ENCODE peak calls at places on chromosome 18, in six cellular contexts. One of them, this sample, is unnamed.

GRCh38 chr18:48203961-48204666 is 205.1 kb downstream of the ZBTB7C start:
- DNase-seq in body of pancreas: no peak
- DNase-seq in neuronal stem cell: no peak
- DNase-seq in spleen: no peak
- DNase-seq in CD8-positive, alpha-beta T cell: no peak
- DNase-seq in CD4-positive, CD25-positive, alpha-beta regulatory T cell: no peak
- DNase-seq in this sample: peak; percentile 44

GRCh38 chr18:22601481-22601880 is 183.8 kb upstream of the CTAGE1 start:
- DNase-seq in CD8-positive, alpha-beta T cell: no peak
- DNase-seq in CD4-positive, CD25-positive, alpha-beta regulatory T cell: no peak
- DNase-seq in body of pancreas: no peak
- DNase-seq in spleen: no peak
- DNase-seq in neuronal stem cell: no peak
- DNase-seq in this sample: no peak

GRCh38 chr18:39596891-39597290 is 2031.3 kb upstream of the CELF4 start:
- DNase-seq in body of pancreas: no peak
- DNase-seq in neuronal stem cell: no peak
- DNase-seq in CD4-positive, CD25-positive, alpha-beta regulatory T cell: no peak
- DNase-seq in CD8-positive, alpha-beta T cell: no peak
- DNase-seq in spleen: no peak
- DNase-seq in this sample: peak; percentile 16

GRCh38 chr18:42892181-42892580 is 223.3 kb downstream of the RIT2 start:
- DNase-seq in CD4-positive, CD25-positive, alpha-beta regulatory T cell: no peak
- DNase-seq in body of pancreas: no peak
- DNase-seq in neuronal stem cell: no peak
- DNase-seq in CD8-positive, alpha-beta T cell: no peak
- DNase-seq in spleen: no peak
- DNase-seq in this sample: no peak

GRCh38 chr18:41096504-41096903 is 858.5 kb upstream of the PIK3C3 start:
- DNase-seq in spleen: no peak
- DNase-seq in CD4-positive, CD25-positive, alpha-beta regulatory T cell: no peak
- DNase-seq in neuronal stem cell: peak; percentile 2
- DNase-seq in CD8-positive, alpha-beta T cell: no peak
- DNase-seq in body of pancreas: no peak
- DNase-seq in this sample: no peak

GRCh38 chr18:6207119-6207518 is 207.6 kb downstream of the L3MBTL4 start:
- DNase-seq in CD8-positive, alpha-beta T cell: no peak
- DNase-seq in neuronal stem cell: no peak
- DNase-seq in body of pancreas: no peak
- DNase-seq in spleen: no peak
- DNase-seq in CD4-positive, CD25-positive, alpha-beta regulatory T cell: no peak
- DNase-seq in this sample: no peak

GRCh38 chr18:61643884-61644647 is 248.7 kb downstream of the RNF152 start:
- DNase-seq in neuronal stem cell: no peak
- DNase-seq in spleen: no peak
- DNase-seq in CD8-positive, alpha-beta T cell: no peak
- DNase-seq in CD4-positive, CD25-positive, alpha-beta regulatory T cell: no peak
- DNase-seq in body of pancreas: no peak
- DNase-seq in this sample: no peak

GRCh38 chr18:5717241-5717640 is 173.4 kb upstream of the EPB41L3 start:
- DNase-seq in neuronal stem cell: no peak
- DNase-seq in CD4-positive, CD25-positive, alpha-beta regulatory T cell: no peak
- DNase-seq in CD8-positive, alpha-beta T cell: no peak
- DNase-seq in spleen: no peak
- DNase-seq in body of pancreas: no peak
- DNase-seq in this sample: no peak

GRCh38 chr18:45081579-45082181 is 401.0 kb downstream of the SETBP1 start:
- DNase-seq in CD4-positive, CD25-positive, alpha-beta regulatory T cell: no peak
- DNase-seq in CD8-positive, alpha-beta T cell: no peak
- DNase-seq in neuronal stem cell: no peak
- DNase-seq in body of pancreas: no peak
- DNase-seq in spleen: no peak
- DNase-seq in this sample: no peak

GRCh38 chr18:21636769-21637168 is 24.7 kb downstream of the SNRPD1 start:
- DNase-seq in CD4-positive, CD25-positive, alpha-beta regulatory T cell: no peak
- DNase-seq in CD8-positive, alpha-beta T cell: no peak
- DNase-seq in body of pancreas: no peak
- DNase-seq in neuronal stem cell: no peak
- DNase-seq in spleen: no peak
- DNase-seq in this sample: no peak

GRCh38 chr18:7596133-7596532 is 29.0 kb downstream of the PTPRM start:
- DNase-seq in CD4-positive, CD25-positive, alpha-beta regulatory T cell: no peak
- DNase-seq in body of pancreas: no peak
- DNase-seq in spleen: no peak
- DNase-seq in CD8-positive, alpha-beta T cell: no peak
- DNase-seq in neuronal stem cell: no peak
- DNase-seq in this sample: no peak

GRCh38 chr18:74299746-74300145 is 8.0 kb upstream of the CYB5A start:
- DNase-seq in body of pancreas: no peak
- DNase-seq in CD4-positive, CD25-positive, alpha-beta regulatory T cell: no peak
- DNase-seq in spleen: no peak
- DNase-seq in neuronal stem cell: no peak
- DNase-seq in CD8-positive, alpha-beta T cell: no peak
- DNase-seq in this sample: no peak

GRCh38 chr18:42839408-42839807 is 276.1 kb downstream of the RIT2 start:
- DNase-seq in CD4-positive, CD25-positive, alpha-beta regulatory T cell: no peak
- DNase-seq in spleen: no peak
- DNase-seq in neuronal stem cell: no peak
- DNase-seq in body of pancreas: no peak
- DNase-seq in CD8-positive, alpha-beta T cell: no peak
- DNase-seq in this sample: no peak

DNA sequence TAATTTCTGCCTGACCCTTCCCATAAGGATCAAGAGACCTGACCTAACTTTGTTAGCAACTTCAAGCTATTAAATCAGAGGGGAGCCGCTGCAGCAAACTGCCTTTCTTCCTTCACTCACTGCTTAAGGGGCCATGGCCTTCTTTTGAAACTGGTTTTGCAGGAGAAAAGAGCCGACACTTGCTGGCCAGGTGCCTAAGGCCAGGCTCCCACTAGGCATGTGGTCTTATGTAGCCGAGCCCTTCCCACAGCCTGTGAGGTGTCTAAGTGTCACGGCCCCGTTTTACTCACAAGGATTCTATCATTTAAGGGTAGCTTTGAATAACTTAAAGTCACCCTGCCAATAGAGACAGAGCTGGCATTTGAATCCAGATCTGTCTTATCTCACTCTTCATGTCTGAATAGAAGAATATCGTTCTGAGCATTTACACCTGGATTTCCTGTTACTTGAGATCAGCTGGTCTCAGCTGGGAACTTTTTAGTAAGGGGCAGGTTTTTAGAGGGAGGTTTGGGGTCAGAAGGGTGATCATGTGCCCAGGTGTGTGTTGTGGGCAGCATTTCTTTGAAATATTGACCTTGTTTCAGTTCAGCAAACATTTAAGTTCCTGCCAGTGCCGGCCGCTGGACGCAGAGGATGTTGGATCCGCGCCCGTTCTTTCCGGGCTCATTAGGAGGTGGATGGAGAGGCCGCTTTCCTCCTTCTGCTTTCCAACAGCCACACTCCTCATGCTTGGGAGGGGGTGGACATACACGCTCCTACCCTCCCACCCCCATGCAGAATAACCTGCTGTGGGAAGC is 131.0 kb downstream of the ZNF236 start:
- DNase-seq in CD4-positive, CD25-positive, alpha-beta regulatory T cell: no peak
- DNase-seq in neuronal stem cell: no peak
- DNase-seq in CD8-positive, alpha-beta T cell: no peak
- DNase-seq in spleen: no peak
- DNase-seq in body of pancreas: peak; percentile 78
- DNase-seq in this sample: peak; percentile 62
- H3K4me3 ChIP-seq in CD4-positive, CD25-positive, alpha-beta regulatory T cell: no peak overlapping the region
- H3K4me3 ChIP-seq in neuronal stem cell: no peak overlapping the region
- H3K4me3 ChIP-seq in CD8-positive, alpha-beta T cell: no peak overlapping the region
- H3K4me3 ChIP-seq in spleen: no peak overlapping the region
- H3K4me3 ChIP-seq in body of pancreas: no peak overlapping the region
- H3K4me3 ChIP-seq in this sample: no peak overlapping the region

GRCh38 chr18:63399300-63399699 is 23.0 kb downstream of the VPS4B start:
- DNase-seq in CD4-positive, CD25-positive, alpha-beta regulatory T cell: no peak
- DNase-seq in spleen: no peak
- DNase-seq in neuronal stem cell: no peak
- DNase-seq in CD8-positive, alpha-beta T cell: no peak
- DNase-seq in body of pancreas: no peak
- DNase-seq in this sample: no peak
- H3K36me3 ChIP-seq in CD4-positive, CD25-positive, alpha-beta regulatory T cell: peaks cover 77% of the 10 kb centered on the region
- H3K36me3 ChIP-seq in spleen: peaks cover 98% of the 10 kb centered on the region
- H3K36me3 ChIP-seq in neuronal stem cell: peaks cover 98% of the 10 kb centered on the region
- H3K36me3 ChIP-seq in CD8-positive, alpha-beta T cell: peaks cover 37% of the 10 kb centered on the region
- H3K36me3 ChIP-seq in body of pancreas: peaks cover 7% of the 10 kb centered on the region
- H3K36me3 ChIP-seq in this sample: peaks cover 80% of the 10 kb centered on the region

DNA sequence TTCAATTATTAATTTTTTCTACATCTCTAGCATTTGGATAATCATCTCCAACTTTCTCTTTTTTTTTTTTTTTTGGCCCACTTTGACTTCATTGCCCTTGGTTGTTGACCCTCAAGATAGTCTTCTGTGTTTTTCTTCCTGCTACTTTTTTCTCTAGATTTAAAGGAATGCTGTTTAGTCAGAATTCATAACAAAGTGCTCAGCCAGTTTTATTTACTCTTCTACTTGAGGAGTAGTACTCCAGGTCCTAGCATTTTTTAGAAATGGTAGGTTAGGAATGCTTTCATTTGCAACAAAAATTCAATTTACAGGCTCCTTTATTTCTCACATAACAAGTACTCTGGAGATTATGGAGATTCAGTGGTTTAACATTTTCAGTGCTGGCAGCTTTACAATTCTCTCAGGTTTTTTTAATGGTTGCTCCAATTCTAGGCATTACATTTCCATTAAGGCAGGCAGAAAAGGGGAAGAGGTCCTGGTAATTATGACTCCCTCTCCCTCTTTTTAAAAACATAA is 58.2 kb downstream of the KIAA1328 start:
- DNase-seq in spleen: no peak
- DNase-seq in CD8-positive, alpha-beta T cell: no peak
- DNase-seq in CD4-positive, CD25-positive, alpha-beta regulatory T cell: no peak
- DNase-seq in neuronal stem cell: no peak
- DNase-seq in body of pancreas: no peak
- DNase-seq in this sample: no peak
- H3K9me3 ChIP-seq in spleen: no peaks in the 10 kb centered on the region
- H3K9me3 ChIP-seq in CD8-positive, alpha-beta T cell: no peaks in the 10 kb centered on the region
- H3K9me3 ChIP-seq in CD4-positive, CD25-positive, alpha-beta regulatory T cell: no peaks in the 10 kb centered on the region
- H3K9me3 ChIP-seq in neuronal stem cell: no peaks in the 10 kb centered on the region
- H3K9me3 ChIP-seq in body of pancreas: no peaks in the 10 kb centered on the region
- H3K9me3 ChIP-seq in this sample: no peaks in the 10 kb centered on the region

GRCh38 chr18:76524900-76525698 is 30.1 kb upstream of the ZNF516 start:
- DNase-seq in neuronal stem cell: peak; percentile 72
- DNase-seq in spleen: no peak
- DNase-seq in CD4-positive, CD25-positive, alpha-beta regulatory T cell: no peak
- DNase-seq in body of pancreas: no peak
- DNase-seq in CD8-positive, alpha-beta T cell: no peak
- DNase-seq in this sample: peak; percentile 13
- H3K4me3 ChIP-seq in neuronal stem cell: no peak overlapping the region
- H3K4me3 ChIP-seq in spleen: peak overlapping the region; percentile 3
- H3K4me3 ChIP-seq in CD4-positive, CD25-positive, alpha-beta regulatory T cell: no peak overlapping the region
- H3K4me3 ChIP-seq in body of pancreas: no peak overlapping the region
- H3K4me3 ChIP-seq in CD8-positive, alpha-beta T cell: no peak overlapping the region
- H3K4me3 ChIP-seq in this sample: peak overlapping the region; percentile 16

GRCh38 chr18:56323673-56324072 is 314.7 kb downstream of the TXNL1 start:
- DNase-seq in CD4-positive, CD25-positive, alpha-beta regulatory T cell: no peak
- DNase-seq in body of pancreas: no peak
- DNase-seq in neuronal stem cell: no peak
- DNase-seq in spleen: no peak
- DNase-seq in CD8-positive, alpha-beta T cell: no peak
- DNase-seq in this sample: no peak
- H3K36me3 ChIP-seq in CD4-positive, CD25-positive, alpha-beta regulatory T cell: no peaks in the 10 kb centered on the region
- H3K36me3 ChIP-seq in body of pancreas: no peaks in the 10 kb centered on the region
- H3K36me3 ChIP-seq in neuronal stem cell: no peaks in the 10 kb centered on the region
- H3K36me3 ChIP-seq in spleen: no peaks in the 10 kb centered on the region
- H3K36me3 ChIP-seq in CD8-positive, alpha-beta T cell: no peaks in the 10 kb centered on the region
- H3K36me3 ChIP-seq in this sample: no peaks in the 10 kb centered on the region

DNA sequence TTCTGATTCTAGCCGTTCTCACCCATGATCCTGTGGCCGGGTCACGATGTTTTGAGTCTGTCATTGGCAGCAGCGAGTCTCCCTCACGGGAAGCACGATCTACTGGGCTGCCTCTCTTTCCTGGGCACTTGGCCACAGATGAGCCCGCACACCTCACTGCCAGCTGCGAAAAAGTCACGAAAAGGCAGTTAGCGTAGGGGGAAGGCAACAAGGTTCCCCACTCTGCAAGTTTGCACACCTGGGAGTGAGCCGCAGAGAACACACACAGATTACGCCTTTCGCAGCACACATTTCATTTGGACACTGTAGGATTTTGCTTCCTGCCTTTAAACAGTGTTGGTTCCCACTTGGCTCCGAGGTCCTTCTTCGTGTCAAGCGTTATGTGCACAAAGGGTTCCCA is 157.4 kb upstream of the SALL3 start:
- DNase-seq in spleen: peak; percentile 62
- DNase-seq in neuronal stem cell: no peak
- DNase-seq in body of pancreas: no peak
- DNase-seq in CD4-positive, CD25-positive, alpha-beta regulatory T cell: no peak
- DNase-seq in CD8-positive, alpha-beta T cell: no peak
- DNase-seq in this sample: no peak
- H3K9me3 ChIP-seq in spleen: no peaks in the 10 kb centered on the region
- H3K9me3 ChIP-seq in neuronal stem cell: no peaks in the 10 kb centered on the region
- H3K9me3 ChIP-seq in body of pancreas: no peaks in the 10 kb centered on the region
- H3K9me3 ChIP-seq in CD4-positive, CD25-positive, alpha-beta regulatory T cell: no peaks in the 10 kb centered on the region
- H3K9me3 ChIP-seq in CD8-positive, alpha-beta T cell: no peaks in the 10 kb centered on the region
- H3K9me3 ChIP-seq in this sample: no peaks in the 10 kb centered on the region

GRCh38 chr18:12121175-12122095 is 27.8 kb downstream of the ANKRD62 start:
- DNase-seq in spleen: no peak
- DNase-seq in body of pancreas: peak; percentile 34
- DNase-seq in neuronal stem cell: no peak
- DNase-seq in CD8-positive, alpha-beta T cell: no peak
- DNase-seq in CD4-positive, CD25-positive, alpha-beta regulatory T cell: no peak
- DNase-seq in this sample: no peak
- H3K4me3 ChIP-seq in spleen: no peak overlapping the region
- H3K4me3 ChIP-seq in body of pancreas: no peak overlapping the region
- H3K4me3 ChIP-seq in neuronal stem cell: no peak overlapping the region
- H3K4me3 ChIP-seq in CD8-positive, alpha-beta T cell: no peak overlapping the region
- H3K4me3 ChIP-seq in CD4-positive, CD25-positive, alpha-beta regulatory T cell: no peak overlapping the region
- H3K4me3 ChIP-seq in this sample: no peak overlapping the region

DNA sequence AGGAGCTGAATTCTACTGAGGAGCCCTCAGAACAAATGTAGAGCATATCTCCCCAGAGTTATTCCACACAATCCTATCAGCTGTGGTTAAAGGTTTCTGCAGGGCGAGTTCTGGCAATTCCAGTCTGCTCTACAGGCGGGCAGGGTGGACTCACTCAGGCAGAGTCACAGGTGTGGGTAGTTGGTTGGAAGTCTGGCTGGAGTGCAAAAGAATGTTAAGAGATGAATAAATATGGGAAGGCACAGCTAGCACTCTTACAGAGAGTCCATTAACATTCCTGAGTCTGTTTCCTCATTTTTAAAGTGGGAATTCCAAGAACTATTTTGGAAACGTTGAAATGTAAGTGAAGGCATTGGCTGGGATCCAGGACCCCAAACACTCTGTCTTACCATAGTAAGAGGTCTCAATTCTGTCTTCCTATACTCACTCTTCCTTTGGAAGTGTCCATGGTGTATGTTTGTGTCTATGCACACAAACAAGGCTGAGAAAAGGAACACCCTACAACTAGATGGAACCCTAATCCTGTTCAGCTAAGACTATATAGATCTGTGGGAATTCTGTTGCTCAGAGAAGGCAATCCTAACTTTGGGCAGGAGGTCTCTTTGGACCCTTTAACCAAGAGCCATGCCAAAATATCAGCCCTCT is 63.3 kb upstream of the AQP4 start:
- DNase-seq in CD4-positive, CD25-positive, alpha-beta regulatory T cell: no peak
- DNase-seq in CD8-positive, alpha-beta T cell: no peak
- DNase-seq in spleen: no peak
- DNase-seq in body of pancreas: no peak
- DNase-seq in neuronal stem cell: no peak
- DNase-seq in this sample: no peak
- H3K36me3 ChIP-seq in CD4-positive, CD25-positive, alpha-beta regulatory T cell: no peaks in the 10 kb centered on the region
- H3K36me3 ChIP-seq in CD8-positive, alpha-beta T cell: no peaks in the 10 kb centered on the region
- H3K36me3 ChIP-seq in spleen: no peaks in the 10 kb centered on the region
- H3K36me3 ChIP-seq in body of pancreas: no peaks in the 10 kb centered on the region
- H3K36me3 ChIP-seq in neuronal stem cell: no peaks in the 10 kb centered on the region
- H3K36me3 ChIP-seq in this sample: no peaks in the 10 kb centered on the region

GRCh38 chr18:72544092-72544886 is at the start of gene CBLN2:
- DNase-seq in CD8-positive, alpha-beta T cell: no peak
- DNase-seq in CD4-positive, CD25-positive, alpha-beta regulatory T cell: no peak
- DNase-seq in body of pancreas: peak; percentile 38
- DNase-seq in neuronal stem cell: peak; percentile 72
- DNase-seq in spleen: peak; percentile 81
- DNase-seq in this sample: peak; percentile 26
- H3K9me3 ChIP-seq in CD8-positive, alpha-beta T cell: no peaks in the 10 kb centered on the region
- H3K9me3 ChIP-seq in CD4-positive, CD25-positive, alpha-beta regulatory T cell: no peaks in the 10 kb centered on the region
- H3K9me3 ChIP-seq in body of pancreas: no peaks in the 10 kb centered on the region
- H3K9me3 ChIP-seq in neuronal stem cell: no peaks in the 10 kb centered on the region
- H3K9me3 ChIP-seq in spleen: no peaks in the 10 kb centered on the region
- H3K9me3 ChIP-seq in this sample: no peaks in the 10 kb centered on the region

This sample was measured in transverse colon.